ENCODE peak calls at places on chromosomes 16 and 17, in seven cellular contexts. Z is amygdala; K is stimulated activated CD4-positive, alpha-beta T cell treated with anti-CD3 and anti-CD28 coated beads, Interleukin-2, amount 100 ng/mL, for 48 hours; S is mucosa of descending colon; M is activated CD4-positive, alpha-beta T cell treated with anti-CD3 and anti-CD28 coated beads, Interleukin-2, amount 50 U/mL, for 48 hours; E is bronchial epithelial cell; H is fibroblast of pulmonary artery. W is an unnamed sample.

GRCh38 chr17:29705352-29705751 is 82.6 kb upstream of the CORO6 start:
- DNase-seq in E (no peak), H (no peak), M (no peak), S (no peak), K (no peak), Z (no peak), W (no peak)

GRCh38 chr17:51119415-51120356 is 982 bp downstream of the SPAG9 start:
- DNase-seq in H (peak; percentile 44), Z (peak; percentile 33), M (peak; percentile 42), K (peak; percentile 22), E (peak; percentile 51), S (peak; percentile 66), W (no peak)

GRCh38 chr16:66961065-66961744 is at the start of gene CES3:
- DNase-seq in M (peak; percentile 75), E (peak; percentile 41), Z (peak; percentile 42), H (peak; percentile 71), K (peak; percentile 70), S (peak; percentile 93), W (no peak)

GRCh38 chr17:49616086-49616485 is 40.4 kb downstream of the NXPH3 start:
- DNase-seq in M (no peak), K (no peak), H (no peak), E (no peak), Z (no peak), S (no peak), W (no peak)

GRCh38 chr16:88932929-88933328 is 44.1 kb downstream of the CBFA2T3 start:
- DNase-seq in H (no peak), Z (no peak), E (no peak), K (no peak), M (no peak), S (no peak), W (no peak)

GRCh38 chr16:49382916-49383315 is 9.3 kb downstream of the C16orf78 start:
- DNase-seq in Z (no peak), M (no peak), H (no peak), K (no peak), S (peak; percentile 12), E (no peak), W (no peak)

GRCh38 chr16:3121843-3122467 is 9.6 kb downstream of the ZNF205 start:
- DNase-seq in K (no peak), H (peak; percentile 73), M (no peak), S (no peak), Z (no peak), E (no peak), W (no peak)

GRCh38 chr16:79843631-79844043 is 243.1 kb upstream of the MAF start:
- DNase-seq in S (no peak), M (peak; percentile 26), Z (no peak), K (peak; percentile 12), H (no peak), E (peak; percentile 46), W (no peak)

GRCh38 chr17:61482467-61482866 is 30.2 kb downstream of the TBX4 start:
- DNase-seq in Z (no peak), K (no peak), M (no peak), H (no peak), S (no peak), E (no peak), W (no peak)

GRCh38 chr16:73713817-73714495 is 582.7 kb upstream of the PSMD7 start:
- DNase-seq in M (peak; percentile 1), K (no peak), Z (peak; percentile 52), H (peak; percentile 1), E (peak; percentile 20), S (peak; percentile 69), W (no peak)

W was measured in occipital lobe.